ENCODE peak calls at places on chromosomes 11 and 22, in eight cellular contexts. One of them, this sample, is unnamed.

GRCh38 chr11:61870429-61871039 is 20.8 kb downstream of the FADS3 start:
- DNase-seq in spleen: no peak
- DNase-seq in CD8-positive, alpha-beta memory T cell: no peak
- DNase-seq in thoracic aorta: no peak
- DNase-seq in GM12878: no peak
- DNase-seq in adrenal gland: no peak
- DNase-seq in body of pancreas: no peak
- DNase-seq in GM23248: peak; percentile 37
- DNase-seq in this sample: no peak

GRCh38 chr11:57324154-57324885 is 432 bp downstream of the TNKS1BP1 start:
- DNase-seq in adrenal gland: peak; percentile 67
- DNase-seq in GM23248: peak; percentile 73
- DNase-seq in GM12878: no peak
- DNase-seq in thoracic aorta: no peak
- DNase-seq in spleen: peak; percentile 89
- DNase-seq in body of pancreas: peak; percentile 55
- DNase-seq in CD8-positive, alpha-beta memory T cell: no peak
- DNase-seq in this sample: no peak

GRCh38 chr11:59221438-59221837 is 8.7 kb upstream of the MPEG1 start:
- DNase-seq in adrenal gland: no peak
- DNase-seq in body of pancreas: no peak
- DNase-seq in GM23248: peak; percentile 69
- DNase-seq in thoracic aorta: no peak
- DNase-seq in GM12878: no peak
- DNase-seq in CD8-positive, alpha-beta memory T cell: no peak
- DNase-seq in spleen: no peak
- DNase-seq in this sample: no peak

GRCh38 chr11:112834277-112834755 is 126.9 kb upstream of the NCAM1 start:
- DNase-seq in GM12878: no peak
- DNase-seq in GM23248: no peak
- DNase-seq in CD8-positive, alpha-beta memory T cell: no peak
- DNase-seq in adrenal gland: peak; percentile 75
- DNase-seq in body of pancreas: peak; percentile 81
- DNase-seq in spleen: no peak
- DNase-seq in thoracic aorta: no peak
- DNase-seq in this sample: no peak

GRCh38 chr11:45182902-45183301 is 36.5 kb downstream of the PRDM11 start:
- DNase-seq in CD8-positive, alpha-beta memory T cell: no peak
- DNase-seq in GM23248: peak; percentile 63
- DNase-seq in thoracic aorta: no peak
- DNase-seq in adrenal gland: peak; percentile 35
- DNase-seq in spleen: no peak
- DNase-seq in body of pancreas: peak; percentile 49
- DNase-seq in GM12878: no peak
- DNase-seq in this sample: peak; percentile 58

GRCh38 chr11:96393753-96394348 is 4.0 kb downstream of the JRKL start:
- DNase-seq in spleen: no peak
- DNase-seq in body of pancreas: no peak
- DNase-seq in adrenal gland: no peak
- DNase-seq in GM23248: peak; percentile 75
- DNase-seq in GM12878: peak; percentile 27
- DNase-seq in CD8-positive, alpha-beta memory T cell: no peak
- DNase-seq in thoracic aorta: no peak
- DNase-seq in this sample: no peak

GRCh38 chr11:69449320-69450063 is 32.0 kb upstream of the LINC01488 start:
- DNase-seq in CD8-positive, alpha-beta memory T cell: no peak
- DNase-seq in GM23248: no peak
- DNase-seq in spleen: peak; percentile 88
- DNase-seq in thoracic aorta: peak; percentile 25
- DNase-seq in GM12878: no peak
- DNase-seq in body of pancreas: peak; percentile 47
- DNase-seq in adrenal gland: peak; percentile 60
- DNase-seq in this sample: peak; percentile 55

GRCh38 chr22:44623771-44624510 is 78.1 kb upstream of the PRR5 start:
- DNase-seq in GM12878: no peak
- DNase-seq in body of pancreas: no peak
- DNase-seq in CD8-positive, alpha-beta memory T cell: no peak
- DNase-seq in thoracic aorta: no peak
- DNase-seq in spleen: peak; percentile 70
- DNase-seq in GM23248: no peak
- DNase-seq in adrenal gland: no peak
- DNase-seq in this sample: no peak

GRCh38 chr11:1368966-1369365 is 20.8 kb upstream of the BRSK2 start:
- DNase-seq in GM23248: no peak
- DNase-seq in spleen: no peak
- DNase-seq in GM12878: no peak
- DNase-seq in body of pancreas: no peak
- DNase-seq in adrenal gland: no peak
- DNase-seq in CD8-positive, alpha-beta memory T cell: no peak
- DNase-seq in thoracic aorta: no peak
- DNase-seq in this sample: no peak

GRCh38 chr11:69307421-69307820 is 13.5 kb downstream of the MYEOV start:
- DNase-seq in spleen: no peak
- DNase-seq in GM12878: no peak
- DNase-seq in body of pancreas: no peak
- DNase-seq in thoracic aorta: no peak
- DNase-seq in adrenal gland: no peak
- DNase-seq in CD8-positive, alpha-beta memory T cell: no peak
- DNase-seq in GM23248: no peak
- DNase-seq in this sample: no peak

GRCh38 chr11:131495417-131495816 is 125.0 kb downstream of the NTM start:
- DNase-seq in body of pancreas: peak; percentile 72
- DNase-seq in adrenal gland: peak; percentile 32
- DNase-seq in GM12878: no peak
- DNase-seq in spleen: no peak
- DNase-seq in CD8-positive, alpha-beta memory T cell: no peak
- DNase-seq in GM23248: no peak
- DNase-seq in thoracic aorta: no peak
- DNase-seq in this sample: no peak

DNA sequence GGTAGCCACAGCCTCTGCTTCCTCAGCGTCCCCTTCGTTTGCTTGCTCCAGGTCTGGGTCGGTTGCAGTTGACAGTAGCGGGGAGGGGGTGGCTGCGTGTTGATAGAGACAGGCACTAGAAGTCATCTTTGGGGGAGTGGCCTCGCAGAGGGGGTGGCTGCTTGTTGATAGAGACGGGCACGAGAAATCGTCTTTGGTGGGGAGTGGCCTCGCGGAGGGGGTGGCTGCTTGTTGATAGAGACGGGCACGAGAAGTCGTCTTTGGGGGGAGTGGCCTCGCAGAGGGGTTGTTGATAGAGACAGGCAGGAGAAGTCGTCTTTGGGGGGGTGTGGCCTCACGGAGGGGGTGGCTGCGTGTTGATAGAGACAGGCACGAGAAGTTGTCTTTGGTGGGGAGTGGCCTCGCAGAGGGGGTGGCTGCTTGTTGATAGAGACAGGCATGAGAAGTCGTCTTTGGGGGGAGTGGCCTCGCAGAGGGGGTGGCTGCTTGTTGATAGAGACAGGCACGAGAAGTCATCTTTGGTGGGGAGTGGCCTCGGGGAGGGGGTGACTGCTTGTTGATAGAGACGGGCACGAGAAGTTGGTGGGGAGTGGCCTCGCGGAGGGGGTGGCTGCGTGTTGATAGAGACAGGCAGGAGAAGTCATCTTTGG is 328.3 kb downstream of the TBC1D22A start:
- DNase-seq in GM23248: peak; percentile 47
- DNase-seq in CD8-positive, alpha-beta memory T cell: no peak
- DNase-seq in body of pancreas: no peak
- DNase-seq in spleen: no peak
- DNase-seq in adrenal gland: peak; percentile 34
- DNase-seq in GM12878: no peak
- DNase-seq in thoracic aorta: no peak
- DNase-seq in this sample: peak; percentile 47
- H3K4me3 ChIP-seq in GM23248: peak overlapping the region; percentile 69
- H3K4me3 ChIP-seq in CD8-positive, alpha-beta memory T cell: peak overlapping the region; percentile 8
- H3K4me3 ChIP-seq in body of pancreas: no peak overlapping the region
- H3K4me3 ChIP-seq in spleen: no peak overlapping the region
- H3K4me3 ChIP-seq in adrenal gland: peak overlapping the region; percentile 22
- H3K4me3 ChIP-seq in GM12878: no peak overlapping the region
- H3K4me3 ChIP-seq in thoracic aorta: peak overlapping the region; percentile 12
- H3K4me3 ChIP-seq in this sample: peak overlapping the region; percentile 36

GRCh38 chr22:43303751-43304150 is 39.4 kb downstream of the SCUBE1 start:
- DNase-seq in GM23248: no peak
- DNase-seq in body of pancreas: no peak
- DNase-seq in CD8-positive, alpha-beta memory T cell: no peak
- DNase-seq in spleen: no peak
- DNase-seq in thoracic aorta: no peak
- DNase-seq in GM12878: no peak
- DNase-seq in adrenal gland: no peak
- DNase-seq in this sample: no peak
- H3K4me1 ChIP-seq in GM23248: no peaks in the 10 kb centered on the region
- H3K4me1 ChIP-seq in body of pancreas: peaks cover 7% of the 10 kb centered on the region
- H3K4me1 ChIP-seq in CD8-positive, alpha-beta memory T cell: no peaks in the 10 kb centered on the region
- H3K4me1 ChIP-seq in spleen: no peaks in the 10 kb centered on the region
- H3K4me1 ChIP-seq in thoracic aorta: peaks cover 68% of the 10 kb centered on the region
- H3K4me1 ChIP-seq in GM12878: no peaks in the 10 kb centered on the region
- H3K4me1 ChIP-seq in adrenal gland: no peaks in the 10 kb centered on the region
- H3K4me1 ChIP-seq in this sample: no peaks in the 10 kb centered on the region

DNA sequence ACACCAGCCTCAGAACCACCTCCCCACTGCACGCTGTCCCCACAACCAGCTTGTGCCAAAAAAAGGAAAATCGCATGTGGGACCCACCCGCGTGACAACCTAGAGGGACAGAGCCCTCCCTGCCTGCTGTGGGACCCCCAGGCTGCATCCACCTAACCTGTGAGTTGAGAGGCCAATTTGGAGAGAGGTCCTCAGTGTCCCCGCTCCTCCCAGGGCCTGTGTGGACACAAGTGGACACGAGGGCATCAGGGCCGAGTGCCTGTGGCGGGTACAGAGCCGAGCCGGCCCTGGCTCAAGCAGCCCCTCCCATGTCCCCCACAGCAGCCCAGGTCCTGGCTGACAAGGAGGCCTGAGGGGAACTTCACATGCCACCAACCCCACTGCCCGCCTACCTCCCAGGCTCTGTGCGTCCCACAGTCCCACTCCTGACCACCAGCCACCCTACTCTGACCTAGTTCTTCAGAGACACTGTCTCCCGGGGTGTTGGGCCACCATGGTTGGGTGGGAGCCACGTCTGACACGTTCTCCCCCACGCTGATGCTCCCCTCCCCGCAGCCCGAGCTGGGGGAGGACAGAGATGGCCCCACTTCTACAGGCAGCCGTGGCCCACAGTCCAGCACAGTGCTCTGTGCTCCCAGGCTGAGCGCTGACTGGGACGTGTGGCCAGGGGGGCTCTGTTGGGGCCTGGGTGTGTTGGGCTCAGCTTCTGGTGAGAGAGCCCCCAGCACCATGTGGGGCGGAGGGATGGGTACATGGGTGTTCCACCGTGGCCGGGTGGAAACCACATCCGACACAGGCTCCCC is 19.2 kb downstream of the SELENOO start:
- DNase-seq in GM12878: no peak
- DNase-seq in thoracic aorta: no peak
- DNase-seq in adrenal gland: no peak
- DNase-seq in spleen: no peak
- DNase-seq in body of pancreas: no peak
- DNase-seq in CD8-positive, alpha-beta memory T cell: no peak
- DNase-seq in GM23248: no peak
- DNase-seq in this sample: no peak
- H3K4me3 ChIP-seq in GM12878: no peak overlapping the region
- H3K4me3 ChIP-seq in thoracic aorta: no peak overlapping the region
- H3K4me3 ChIP-seq in adrenal gland: no peak overlapping the region
- H3K4me3 ChIP-seq in spleen: no peak overlapping the region
- H3K4me3 ChIP-seq in body of pancreas: no peak overlapping the region
- H3K4me3 ChIP-seq in CD8-positive, alpha-beta memory T cell: no peak overlapping the region
- H3K4me3 ChIP-seq in GM23248: no peak overlapping the region
- H3K4me3 ChIP-seq in this sample: no peak overlapping the region

GRCh38 chr22:30266445-30267381 is at the start of gene OSM:
- DNase-seq in spleen: peak; percentile 97
- DNase-seq in GM23248: no peak
- DNase-seq in CD8-positive, alpha-beta memory T cell: peak; percentile 56
- DNase-seq in GM12878: no peak
- DNase-seq in body of pancreas: no peak
- DNase-seq in adrenal gland: peak; percentile 50
- DNase-seq in thoracic aorta: no peak
- DNase-seq in this sample: no peak

GRCh38 chr22:30265131-30265720 is 1.4 kb downstream of the OSM start:
- DNase-seq in spleen: peak; percentile 85
- DNase-seq in adrenal gland: no peak
- DNase-seq in body of pancreas: no peak
- DNase-seq in GM12878: no peak
- DNase-seq in thoracic aorta: no peak
- DNase-seq in CD8-positive, alpha-beta memory T cell: no peak
- DNase-seq in GM23248: no peak
- DNase-seq in this sample: no peak

GRCh38 chr22:30267382-30268302 is 991 bp upstream of the OSM start:
- DNase-seq in body of pancreas: no peak
- DNase-seq in spleen: peak; percentile 89
- DNase-seq in thoracic aorta: no peak
- DNase-seq in CD8-positive, alpha-beta memory T cell: peak; percentile 44
- DNase-seq in GM12878: no peak
- DNase-seq in adrenal gland: no peak
- DNase-seq in GM23248: no peak
- DNase-seq in this sample: peak; percentile 56

GRCh38 chr22:30263883-30264282 is 2.8 kb downstream of the OSM start:
- DNase-seq in GM23248: no peak
- DNase-seq in CD8-positive, alpha-beta memory T cell: no peak
- DNase-seq in body of pancreas: no peak
- DNase-seq in GM12878: no peak
- DNase-seq in spleen: no peak
- DNase-seq in thoracic aorta: no peak
- DNase-seq in adrenal gland: no peak
- DNase-seq in this sample: no peak

DNA sequence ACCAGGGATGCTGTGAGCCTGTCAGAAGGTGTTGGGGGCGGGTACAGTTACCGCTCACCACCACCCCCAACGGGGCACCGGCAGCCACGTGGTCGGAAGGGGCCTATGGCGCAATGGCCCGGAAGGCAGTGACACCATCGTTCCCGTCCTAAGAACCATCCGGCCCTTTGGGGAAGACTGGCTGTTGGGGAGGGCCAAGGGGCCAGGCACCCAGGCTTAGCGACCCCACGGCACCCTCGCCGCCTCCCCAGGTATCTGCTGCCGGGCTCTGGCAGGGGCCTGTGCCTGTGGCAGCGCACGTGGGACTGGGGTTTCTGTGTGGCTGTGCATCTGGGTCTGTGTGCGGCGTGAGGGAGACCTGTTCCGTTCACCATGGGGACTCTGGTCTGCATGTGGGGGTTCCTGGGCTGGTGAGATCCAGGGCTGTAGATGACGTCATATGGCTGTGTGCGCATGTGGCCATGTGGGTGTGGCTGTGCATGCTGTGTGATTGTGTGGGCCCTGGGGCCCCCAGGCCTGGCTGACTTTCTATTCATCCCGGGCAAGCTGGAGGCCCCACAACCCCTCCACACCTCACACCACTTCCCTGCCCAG is 703 bp downstream of the OSM start:
- DNase-seq in GM12878: no peak
- DNase-seq in GM23248: peak; percentile 46
- DNase-seq in spleen: peak; percentile 98
- DNase-seq in adrenal gland: no peak
- DNase-seq in body of pancreas: no peak
- DNase-seq in CD8-positive, alpha-beta memory T cell: peak; percentile 75
- DNase-seq in thoracic aorta: no peak
- DNase-seq in this sample: peak; percentile 88
- H3K4me1 ChIP-seq in GM12878: peaks cover 21% of the 10 kb centered on the region
- H3K4me1 ChIP-seq in GM23248: peaks cover 4% of the 10 kb centered on the region
- H3K4me1 ChIP-seq in spleen: peaks cover 16% of the 10 kb centered on the region
- H3K4me1 ChIP-seq in adrenal gland: no peaks in the 10 kb centered on the region
- H3K4me1 ChIP-seq in body of pancreas: peaks cover 5% of the 10 kb centered on the region
- H3K4me1 ChIP-seq in CD8-positive, alpha-beta memory T cell: peaks cover 40% of the 10 kb centered on the region
- H3K4me1 ChIP-seq in thoracic aorta: no peaks in the 10 kb centered on the region
- H3K4me1 ChIP-seq in this sample: peaks cover 14% of the 10 kb centered on the region